ENCODE peak calls at places on chromosomes 12 and 14, in seven cellular contexts. One of them, this sample, is unnamed.

GRCh38 chr12:67427336-67427735 is 158.2 kb downstream of the CAND1 start:
- DNase-seq in ovary: no peak
- DNase-seq in stomach: no peak
- DNase-seq in spleen: no peak
- DNase-seq in heart left ventricle: no peak
- DNase-seq in A549: no peak
- DNase-seq in suprapubic skin: no peak
- DNase-seq in this sample: no peak

GRCh38 chr12:54439521-54440255 is 20.6 kb upstream of the ITGA5 start:
- DNase-seq in ovary: no peak
- DNase-seq in stomach: no peak
- DNase-seq in spleen: no peak
- DNase-seq in heart left ventricle: no peak
- DNase-seq in A549: peak; percentile 83
- DNase-seq in suprapubic skin: no peak
- DNase-seq in this sample: no peak

GRCh38 chr14:50532502-50533313 is at the start of gene MAP4K5:
- DNase-seq in ovary: peak; percentile 92
- DNase-seq in stomach: peak; percentile 93
- DNase-seq in spleen: peak; percentile 99
- DNase-seq in heart left ventricle: peak; percentile 91
- DNase-seq in A549: peak; percentile 79
- DNase-seq in suprapubic skin: peak; percentile 93
- DNase-seq in this sample: peak; percentile 96

GRCh38 chr14:24110060-24110459 is 4.5 kb upstream of the DCAF11 start:
- DNase-seq in ovary: no peak
- DNase-seq in stomach: no peak
- DNase-seq in spleen: peak; percentile 38
- DNase-seq in heart left ventricle: no peak
- DNase-seq in A549: no peak
- DNase-seq in suprapubic skin: no peak
- DNase-seq in this sample: no peak

GRCh38 chr12:128077211-128077916 is 189.6 kb upstream of the TMEM132C start:
- DNase-seq in ovary: no peak
- DNase-seq in stomach: no peak
- DNase-seq in spleen: no peak
- DNase-seq in heart left ventricle: no peak
- DNase-seq in A549: no peak
- DNase-seq in suprapubic skin: no peak
- DNase-seq in this sample: no peak

GRCh38 chr14:102804858-102805257 is 27.6 kb downstream of the TRAF3 start:
- DNase-seq in ovary: no peak
- DNase-seq in stomach: no peak
- DNase-seq in spleen: no peak
- DNase-seq in heart left ventricle: no peak
- DNase-seq in A549: no peak
- DNase-seq in suprapubic skin: no peak
- DNase-seq in this sample: no peak

GRCh38 chr14:83251402-83251801 is 1717.7 kb upstream of the SEL1L start:
- DNase-seq in ovary: no peak
- DNase-seq in stomach: no peak
- DNase-seq in spleen: no peak
- DNase-seq in heart left ventricle: no peak
- DNase-seq in A549: no peak
- DNase-seq in suprapubic skin: no peak
- DNase-seq in this sample: no peak

GRCh38 chr12:48869191-48869590 is 3.5 kb upstream of the RND1 start:
- DNase-seq in ovary: no peak
- DNase-seq in stomach: no peak
- DNase-seq in spleen: no peak
- DNase-seq in heart left ventricle: no peak
- DNase-seq in A549: no peak
- DNase-seq in suprapubic skin: no peak
- DNase-seq in this sample: no peak

GRCh38 chr12:95634622-95635621 is 83.6 kb upstream of the USP44 start:
- DNase-seq in ovary: no peak
- DNase-seq in stomach: peak; percentile 76
- DNase-seq in spleen: no peak
- DNase-seq in heart left ventricle: no peak
- DNase-seq in A549: no peak
- DNase-seq in suprapubic skin: no peak
- DNase-seq in this sample: no peak

GRCh38 chr12:57821474-57822214 is 3.1 kb upstream of the AVIL start:
- DNase-seq in ovary: peak; percentile 18
- DNase-seq in stomach: no peak
- DNase-seq in spleen: peak; percentile 45
- DNase-seq in heart left ventricle: no peak
- DNase-seq in A549: no peak
- DNase-seq in suprapubic skin: no peak
- DNase-seq in this sample: no peak

GRCh38 chr14:67167420-67168109 is 21.7 kb upstream of the GARIN2 start:
- DNase-seq in ovary: no peak
- DNase-seq in stomach: no peak
- DNase-seq in spleen: no peak
- DNase-seq in heart left ventricle: no peak
- DNase-seq in A549: no peak
- DNase-seq in suprapubic skin: no peak
- DNase-seq in this sample: no peak

GRCh38 chr12:122029620-122030426 is 8.1 kb downstream of the BCL7A start:
- DNase-seq in ovary: no peak
- DNase-seq in stomach: no peak
- DNase-seq in spleen: no peak
- DNase-seq in heart left ventricle: no peak
- DNase-seq in A549: no peak
- DNase-seq in suprapubic skin: no peak
- DNase-seq in this sample: no peak

GRCh38 chr12:68876471-68876870 is 56.5 kb downstream of the CPM start:
- DNase-seq in ovary: no peak
- DNase-seq in stomach: no peak
- DNase-seq in spleen: no peak
- DNase-seq in heart left ventricle: no peak
- DNase-seq in A549: no peak
- DNase-seq in suprapubic skin: no peak
- DNase-seq in this sample: no peak

GRCh38 chr12:61750604-61751003 is 509.6 kb upstream of the USP15 start:
- DNase-seq in ovary: no peak
- DNase-seq in stomach: no peak
- DNase-seq in spleen: no peak
- DNase-seq in heart left ventricle: no peak
- DNase-seq in A549: no peak
- DNase-seq in suprapubic skin: no peak
- DNase-seq in this sample: no peak

GRCh38 chr12:50196537-50196936 is 29.4 kb upstream of the CERS5 start:
- DNase-seq in ovary: no peak
- DNase-seq in stomach: no peak
- DNase-seq in spleen: no peak
- DNase-seq in heart left ventricle: no peak
- DNase-seq in A549: no peak
- DNase-seq in suprapubic skin: no peak
- DNase-seq in this sample: no peak

GRCh38 chr12:20560935-20561334 is 134.2 kb upstream of the SLCO1C1 start:
- DNase-seq in ovary: no peak
- DNase-seq in stomach: no peak
- DNase-seq in spleen: no peak
- DNase-seq in heart left ventricle: no peak
- DNase-seq in A549: no peak
- DNase-seq in suprapubic skin: no peak
- DNase-seq in this sample: no peak

GRCh38 chr12:109115758-109116610 is at the start of gene ACACB:
- DNase-seq in ovary: peak; percentile 52
- DNase-seq in stomach: peak; percentile 86
- DNase-seq in spleen: peak; percentile 82
- DNase-seq in heart left ventricle: peak; percentile 72
- DNase-seq in A549: no peak
- DNase-seq in suprapubic skin: peak; percentile 89
- DNase-seq in this sample: peak; percentile 90

DNA sequence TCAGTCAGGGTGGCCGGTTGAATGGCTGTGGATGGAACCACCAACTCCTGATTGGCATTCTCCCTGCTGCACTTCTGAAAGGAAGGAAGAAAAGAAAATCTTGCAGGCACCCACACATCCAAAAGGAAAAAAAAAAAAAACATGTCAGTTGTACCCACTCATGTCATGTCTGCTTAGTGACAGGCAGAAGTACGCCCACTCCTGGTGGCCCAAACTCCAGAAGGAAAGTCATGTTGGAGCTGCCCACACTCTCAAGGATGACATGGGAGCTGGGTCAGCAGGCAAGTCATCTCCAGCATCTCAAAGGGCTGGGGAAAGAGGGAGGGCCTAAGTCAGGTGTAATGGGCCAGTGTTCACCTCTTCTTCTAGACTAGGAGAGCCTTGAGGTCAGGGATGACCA is 1079.1 kb downstream of the BCL11B start:
- DNase-seq in ovary: no peak
- DNase-seq in stomach: no peak
- DNase-seq in spleen: no peak
- DNase-seq in heart left ventricle: no peak
- DNase-seq in A549: no peak
- DNase-seq in suprapubic skin: no peak
- DNase-seq in this sample: no peak
- H3K9me3 ChIP-seq in ovary: no peaks in the 10 kb centered on the region
- H3K9me3 ChIP-seq in stomach: no peaks in the 10 kb centered on the region
- H3K9me3 ChIP-seq in spleen: no peaks in the 10 kb centered on the region
- H3K9me3 ChIP-seq in heart left ventricle: no peaks in the 10 kb centered on the region
- H3K9me3 ChIP-seq in A549: no peaks in the 10 kb centered on the region
- H3K9me3 ChIP-seq in suprapubic skin: no peaks in the 10 kb centered on the region
- H3K9me3 ChIP-seq in this sample: no peaks in the 10 kb centered on the region

GRCh38 chr12:79415754-79416435 is 274.9 kb downstream of the PAWR start:
- DNase-seq in ovary: no peak
- DNase-seq in stomach: peak; percentile 34
- DNase-seq in spleen: no peak
- DNase-seq in heart left ventricle: no peak
- DNase-seq in A549: no peak
- DNase-seq in suprapubic skin: no peak
- DNase-seq in this sample: no peak
- H3K27ac ChIP-seq in ovary: no peak overlapping the region
- H3K27ac ChIP-seq in stomach: peak overlapping the region; percentile 30
- H3K27ac ChIP-seq in spleen: no peak overlapping the region
- H3K27ac ChIP-seq in heart left ventricle: no peak overlapping the region
- H3K27ac ChIP-seq in A549: peak overlapping the region; percentile 64
- H3K27ac ChIP-seq in suprapubic skin: peak overlapping the region; percentile 66
- H3K27ac ChIP-seq in this sample: no peak overlapping the region

GRCh38 chr12:124568431-124569374 is 1.3 kb upstream of the NCOR2 start:
- DNase-seq in ovary: peak; percentile 83
- DNase-seq in stomach: peak; percentile 44
- DNase-seq in spleen: no peak
- DNase-seq in heart left ventricle: peak; percentile 85
- DNase-seq in A549: no peak
- DNase-seq in suprapubic skin: no peak
- DNase-seq in this sample: peak; percentile 94

GRCh38 chr12:124565656-124566180 is 1.7 kb downstream of the NCOR2 start:
- DNase-seq in ovary: peak; percentile 70
- DNase-seq in stomach: no peak
- DNase-seq in spleen: no peak
- DNase-seq in heart left ventricle: no peak
- DNase-seq in A549: no peak
- DNase-seq in suprapubic skin: no peak
- DNase-seq in this sample: no peak

GRCh38 chr12:124566181-124567034 is 1.0 kb downstream of the NCOR2 start:
- DNase-seq in ovary: peak; percentile 88
- DNase-seq in stomach: peak; percentile 88
- DNase-seq in spleen: peak; percentile 93
- DNase-seq in heart left ventricle: peak; percentile 91
- DNase-seq in A549: peak; percentile 96
- DNase-seq in suprapubic skin: peak; percentile 97
- DNase-seq in this sample: peak; percentile 96

GRCh38 chr12:124567673-124568373 is 411 bp upstream of the NCOR2 start:
- DNase-seq in ovary: peak; percentile 98
- DNase-seq in stomach: peak; percentile 93
- DNase-seq in spleen: peak; percentile 97
- DNase-seq in heart left ventricle: peak; percentile 96
- DNase-seq in A549: peak; percentile 84
- DNase-seq in suprapubic skin: peak; percentile 94
- DNase-seq in this sample: peak; percentile 98

DNA sequence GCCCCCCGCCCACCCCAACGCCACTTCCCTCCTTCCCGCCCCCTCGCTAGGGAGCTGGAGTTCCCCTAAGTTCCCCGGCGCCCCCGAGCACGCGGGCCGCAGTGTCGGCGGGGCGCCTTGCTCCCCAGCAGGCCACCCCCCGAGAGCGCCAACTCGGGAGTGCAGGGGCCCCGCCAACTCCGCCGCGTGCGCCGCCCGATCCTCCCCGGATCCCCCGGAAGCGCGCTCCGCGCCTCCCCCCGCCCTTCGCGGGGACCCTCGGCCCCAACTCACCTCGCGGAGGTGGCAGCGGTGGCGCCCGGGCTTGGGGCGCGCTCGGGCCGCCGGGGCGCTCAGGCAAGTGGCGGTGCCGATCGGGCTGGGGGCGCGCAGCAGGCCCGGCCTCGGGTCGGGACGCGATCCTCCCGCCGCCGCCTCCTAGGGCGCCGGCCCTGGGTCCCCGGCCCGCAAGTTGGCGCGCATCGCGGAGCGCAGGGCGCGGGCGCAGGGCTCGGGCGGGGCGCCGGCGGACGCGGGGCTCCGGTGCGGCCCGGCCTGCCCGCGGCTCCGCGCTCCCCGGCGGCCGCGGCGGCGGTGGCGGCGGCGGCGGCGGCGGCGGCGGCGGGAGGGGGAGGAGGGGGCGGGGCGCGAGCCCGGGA is at the start of gene NCOR2:
- DNase-seq in ovary: peak; percentile 74
- DNase-seq in stomach: no peak
- DNase-seq in spleen: peak; percentile 92
- DNase-seq in heart left ventricle: peak; percentile 56
- DNase-seq in A549: no peak
- DNase-seq in suprapubic skin: no peak
- DNase-seq in this sample: no peak
- TF ChIP-seq POLR2A in ovary: no peak
- TF ChIP-seq POLR2A in stomach: no peak
- TF ChIP-seq POLR2A in spleen: no peak
- TF ChIP-seq POLR2A in heart left ventricle: no peak
- TF ChIP-seq POLR2A in A549: peak; percentile 3
- TF ChIP-seq POLR2A in suprapubic skin: no peak
- TF ChIP-seq POLR2A in this sample: no peak

GRCh38 chr14:106037380-106037779 is 511.0 kb downstream of the TMEM121 start:
- DNase-seq in ovary: no peak
- DNase-seq in stomach: no peak
- DNase-seq in spleen: no peak
- DNase-seq in heart left ventricle: no peak
- DNase-seq in A549: no peak
- DNase-seq in suprapubic skin: no peak
- DNase-seq in this sample: no peak

GRCh38 chr14:106044949-106045596 is 518.7 kb downstream of the TMEM121 start:
- DNase-seq in ovary: no peak
- DNase-seq in stomach: peak; percentile 60
- DNase-seq in spleen: peak; percentile 85
- DNase-seq in heart left ventricle: peak; percentile 22
- DNase-seq in A549: peak; percentile 19
- DNase-seq in suprapubic skin: no peak
- DNase-seq in this sample: no peak

GRCh38 chr14:106044515-106044914 is 518.1 kb downstream of the TMEM121 start:
- DNase-seq in ovary: no peak
- DNase-seq in stomach: no peak
- DNase-seq in spleen: no peak
- DNase-seq in heart left ventricle: no peak
- DNase-seq in A549: no peak
- DNase-seq in suprapubic skin: no peak
- DNase-seq in this sample: no peak

DNA sequence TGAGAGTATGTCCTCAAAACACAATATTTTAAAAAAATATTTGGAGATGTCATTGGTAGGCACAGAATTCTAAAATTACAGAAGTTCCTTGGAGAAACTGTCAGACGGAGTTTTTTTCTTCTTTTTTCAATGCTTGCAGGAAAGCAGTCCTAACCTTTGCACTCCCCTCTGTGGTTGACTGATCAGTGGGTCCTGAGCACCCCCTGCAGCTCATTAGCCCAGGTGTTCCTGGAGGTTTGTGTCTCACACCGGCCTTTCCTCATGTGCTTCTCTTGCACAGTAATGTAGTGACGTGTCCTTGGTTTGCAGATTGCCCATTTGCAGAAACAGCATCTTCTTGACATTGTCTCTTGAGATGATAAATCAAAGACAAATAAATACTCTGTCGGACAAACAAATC is 513.0 kb downstream of the TMEM121 start:
- DNase-seq in ovary: no peak
- DNase-seq in stomach: no peak
- DNase-seq in spleen: no peak
- DNase-seq in heart left ventricle: no peak
- DNase-seq in A549: no peak
- DNase-seq in suprapubic skin: no peak
- DNase-seq in this sample: no peak
- H3K9me3 ChIP-seq in ovary: no peaks in the 10 kb centered on the region
- H3K9me3 ChIP-seq in stomach: no peaks in the 10 kb centered on the region
- H3K9me3 ChIP-seq in spleen: no peaks in the 10 kb centered on the region
- H3K9me3 ChIP-seq in heart left ventricle: no peaks in the 10 kb centered on the region
- H3K9me3 ChIP-seq in A549: no peaks in the 10 kb centered on the region
- H3K9me3 ChIP-seq in suprapubic skin: no peaks in the 10 kb centered on the region
- H3K9me3 ChIP-seq in this sample: no peaks in the 10 kb centered on the region